ENCODE peak calls at places on chromosomes 12 and 14, in five cellular contexts. A, M, D, B and Z are unnamed samples.

GRCh38 chr14:56217380-56218045 is 99.3 kb downstream of the PELI2 start:
- DNase-seq in M (no peak), D (peak; percentile 20), A (no peak), B (no peak), Z (no peak)

GRCh38 chr12:106058256-106059182 is 80.2 kb downstream of the NUAK1 start:
- DNase-seq in M (no peak), A (no peak), D (peak; percentile 47), B (no peak), Z (no peak)

GRCh38 chr12:45473636-45474035 is 255.9 kb upstream of the ARID2 start:
- DNase-seq in M (no peak), D (no peak), A (no peak), B (no peak), Z (no peak)

GRCh38 chr14:37673439-37673838 is 78.0 kb downstream of the TTC6 start:
- DNase-seq in M (no peak), A (no peak), D (no peak), B (no peak), Z (no peak)

GRCh38 chr14:93269341-93270068 is 62.4 kb downstream of the UBR7 start:
- DNase-seq in A (peak; percentile 14), M (no peak), B (no peak), D (peak; percentile 33), Z (no peak)

GRCh38 chr12:132488127-132489077 is 1.5 kb upstream of the FBRSL1 start:
- DNase-seq in B (no peak), M (peak; percentile 66), D (no peak), A (no peak), Z (no peak)

GRCh38 chr12:12387521-12387920 is 30.6 kb downstream of the BORCS5 start:
- DNase-seq in B (no peak), D (peak; percentile 27), A (no peak), M (no peak), Z (no peak)

GRCh38 chr12:124487065-124487833 is 80.2 kb downstream of the NCOR2 start:
- DNase-seq in A (no peak), M (no peak), D (no peak), B (no peak), Z (no peak)

GRCh38 chr14:56715938-56716337 is 94.3 kb downstream of the OTX2 start:
- DNase-seq in M (no peak), B (no peak), D (no peak), A (no peak), Z (no peak)

GRCh38 chr12:68180792-68181744 is 21.5 kb upstream of the IFNG start:
- DNase-seq in B (no peak), A (no peak), D (no peak), M (no peak), Z (no peak)

GRCh38 chr14:100725587-100726387 is 905 bp upstream of the DLK1 start:
- DNase-seq in D (no peak), M (no peak), B (no peak), A (no peak), Z (no peak)

GRCh38 chr14:100842799-100843198 is 16.9 kb downstream of the MEG3 start:
- DNase-seq in D (peak; percentile 77), M (no peak), A (no peak), B (no peak), Z (no peak)

GRCh38 chr14:103057028-103057371 is 349 bp downstream of the CDC42BPB start:
- DNase-seq in B (no peak), M (no peak), A (no peak), D (no peak), Z (no peak)

GRCh38 chr12:109530301-109530685 is 43.0 kb downstream of the MMAB start:
- DNase-seq in M (no peak), A (no peak), B (no peak), D (no peak), Z (no peak)

GRCh38 chr14:55976219-55976618 is 142.0 kb upstream of the PELI2 start:
- DNase-seq in D (no peak), M (peak; percentile 83), A (no peak), B (no peak), Z (no peak)

GRCh38 chr14:89957791-89958190 is 2.1 kb downstream of the TDP1 start:
- DNase-seq in A (peak; percentile 2), B (no peak), D (no peak), M (no peak), Z (no peak)

GRCh38 chr12:104357431-104357952 is 54.0 kb downstream of the EID3 start:
- DNase-seq in M (no peak), A (no peak), D (peak; percentile 45), B (no peak), Z (no peak)

GRCh38 chr12:11941601-11942360 is 129.0 kb upstream of the BCL2L14 start:
- DNase-seq in B (no peak), D (peak; percentile 72), M (no peak), A (peak; percentile 25), Z (no peak)

GRCh38 chr12:22029491-22029890 is 16.5 kb upstream of the CMAS start:
- DNase-seq in B (no peak), M (no peak), D (no peak), A (no peak), Z (no peak)

GRCh38 chr12:26188641-26189040 is 6.7 kb upstream of the SSPN start:
- DNase-seq in B (no peak), D (no peak), M (no peak), A (no peak), Z (no peak)

GRCh38 chr12:127619869-127620769 is 646.9 kb upstream of the TMEM132C start:
- DNase-seq in M (no peak), B (no peak), D (no peak), A (no peak), Z (no peak)

GRCh38 chr14:81449114-81449513 is 49.0 kb upstream of the STON2 start:
- DNase-seq in B (no peak), A (no peak), D (no peak), M (peak; percentile 35), Z (no peak)

GRCh38 chr14:105385698-105386365 is 12.5 kb upstream of the TEX22 start:
- DNase-seq in M (no peak), B (no peak), A (no peak), D (no peak), Z (no peak)

GRCh38 chr14:97878727-97879126 is 1081.5 kb downstream of the VRK1 start:
- DNase-seq in D (no peak), B (no peak), M (peak; percentile 21), A (no peak), Z (no peak)

GRCh38 chr14:92247937-92248336 is 75.0 kb upstream of the SLC24A4 start:
- DNase-seq in M (no peak), D (no peak), B (no peak), A (no peak), Z (no peak)

GRCh38 chr12:19946549-19946948 is 421.8 kb upstream of the PDE3A start:
- DNase-seq in M (no peak), A (no peak), B (no peak), D (peak; percentile 81), Z (no peak)

GRCh38 chr12:27555928-27556778 is 32.1 kb downstream of the PPFIBP1 start:
- DNase-seq in B (no peak), A (no peak), D (no peak), M (no peak), Z (no peak)

GRCh38 chr14:56807586-56808168 is 2.6 kb downstream of the OTX2 start:
- DNase-seq in A (no peak), M (no peak), B (no peak), D (no peak), Z (no peak)

GRCh38 chr14:72738181-72738611 is 155.7 kb downstream of the DPF3 start:
- DNase-seq in A (no peak), B (no peak), M (peak; percentile 3), D (no peak), Z (peak; percentile 35)

GRCh38 chr14:103802353-103802752 is 45.0 kb downstream of the PPP1R13B start:
- DNase-seq in D (no peak), A (no peak), M (no peak), B (no peak), Z (no peak)

GRCh38 chr12:95215925-95216324 is 1.3 kb downstream of the FGD6 start:
- DNase-seq in B (no peak), M (no peak), D (peak; percentile 37), A (no peak), Z (no peak)